ENCODE peak calls at places on chromosomes 13 and 19, in six cellular contexts. B is psoas muscle, F is endothelial cell of umbilical vein, P is heart right ventricle, Y is PC-3, R is spleen. H is an unnamed sample.

GRCh38 chr13:25727250-25727649 is 324.6 kb downstream of the SHISA2 start:
- DNase-seq in F (no peak), P (no peak), Y (peak), R (no peak), B (no peak), H (no peak)

GRCh38 chr19:47417746-47418594 is 1.4 kb downstream of the MEIS3 start:
- DNase-seq in F (no peak), Y (no peak), P (no peak), R (no peak), B (no peak), H (no peak)

GRCh38 chr19:18895828-18896341 is at the start of gene CERS1:
- DNase-seq in Y (no peak), B (no peak), F (no peak), R (no peak), P (no peak), H (peak)

GRCh38 chr19:4186087-4186993 is 3.9 kb downstream of the ANKRD24 start:
- DNase-seq in P (peak), B (peak), Y (peak), R (peak), F (peak), H (peak)

GRCh38 chr13:22703601-22704209 is 477.1 kb upstream of the SGCG start:
- DNase-seq in Y (peak), P (no peak), R (no peak), F (no peak), B (no peak), H (no peak)

GRCh38 chr19:40139533-40140287 is 49.0 kb upstream of the ZNF780A start:
- DNase-seq in B (no peak), Y (peak), R (no peak), P (no peak), F (peak), H (no peak)

GRCh38 chr13:31431722-31432137 is 232.0 kb downstream of the B3GLCT start:
- DNase-seq in F (peak), Y (peak), R (no peak), P (peak), B (peak), H (peak)

GRCh38 chr19:12937243-12938053 is 961 bp upstream of the CALR start:
- DNase-seq in P (no peak), Y (peak), B (peak), R (no peak), F (peak), H (no peak)

GRCh38 chr19:5450482-5450881 is 4.7 kb upstream of the ZNRF4 start:
- DNase-seq in R (no peak), Y (no peak), B (no peak), F (no peak), P (no peak), H (no peak)

GRCh38 chr13:106372199-106373160 is 163.0 kb downstream of the EFNB2 start:
- DNase-seq in Y (no peak), R (no peak), P (no peak), F (peak), B (no peak), H (no peak)

GRCh38 chr13:97844151-97844550 is 109.3 kb upstream of the IPO5 start:
- DNase-seq in R (no peak), Y (no peak), B (no peak), F (no peak), P (no peak), H (no peak)

GRCh38 chr19:15621801-15622200 is 6.8 kb downstream of the CYP4F8 start:
- DNase-seq in P (no peak), B (no peak), Y (no peak), F (no peak), R (no peak), H (no peak)

GRCh38 chr19:15628236-15629002 is 12.3 kb upstream of the CYP4F3 start:
- DNase-seq in R (no peak), B (no peak), F (no peak), Y (no peak), P (no peak), H (no peak)

GRCh38 chr19:15618321-15618720 is 3.3 kb downstream of the CYP4F8 start:
- DNase-seq in F (no peak), Y (no peak), P (no peak), R (no peak), B (no peak), H (no peak)

GRCh38 chr19:15623711-15624318 is 8.8 kb downstream of the CYP4F8 start:
- DNase-seq in P (no peak), F (no peak), B (no peak), R (no peak), Y (peak), H (no peak)

DNA sequence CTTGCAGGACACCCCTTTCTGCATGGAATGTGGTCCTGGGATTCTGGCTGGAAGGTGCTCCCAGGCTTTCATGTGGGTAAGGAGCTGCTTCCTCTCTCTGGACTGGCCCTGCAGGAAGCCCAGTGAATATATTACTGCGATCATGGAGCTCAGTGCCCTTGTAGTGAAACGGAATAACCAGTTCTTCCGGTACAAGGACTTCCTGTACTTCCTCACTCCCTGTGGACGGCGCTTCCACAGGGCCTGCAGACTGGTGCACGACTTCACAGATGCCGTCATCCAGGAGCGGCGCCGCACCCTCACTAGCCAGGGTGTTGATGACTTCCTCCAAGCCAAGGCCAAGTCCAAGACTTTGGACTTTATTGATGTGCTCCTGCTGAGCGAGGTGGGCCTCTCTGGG is 8.0 kb downstream of the CYP4F8 start:
- DNase-seq in P (no peak), Y (peak), F (no peak), R (no peak), B (no peak), H (no peak)
- H3K27ac ChIP-seq in P (no peak), Y (no peak), F (no peak), R (no peak), B (no peak), H (no peak)

DNA sequence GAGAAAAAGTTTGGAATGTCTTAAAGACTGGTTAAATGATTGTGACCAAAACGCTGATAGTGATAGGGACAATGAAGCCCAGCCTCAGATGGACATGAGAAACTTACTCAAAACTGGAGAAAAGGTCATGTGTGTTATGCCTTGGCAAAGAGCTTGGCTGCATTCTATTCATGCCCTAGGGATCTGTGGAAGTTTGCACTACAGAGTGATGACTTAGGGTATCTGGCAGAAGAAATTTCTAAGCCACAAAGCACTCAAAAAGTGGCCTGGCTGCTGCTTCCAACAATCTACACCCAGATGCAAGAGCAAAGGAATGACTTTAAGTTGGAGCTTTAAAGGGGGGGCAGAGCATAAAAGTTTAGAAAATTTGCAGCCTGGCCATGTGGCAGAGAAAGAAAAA is 521.3 kb downstream of the UQCRFS1 start:
- DNase-seq in F (no peak), B (no peak), P (no peak), R (no peak), Y (no peak), H (no peak)
- H3K4me3 ChIP-seq in F (no peak), B (no peak), P (no peak), R (no peak), Y (no peak), H (no peak)

GRCh38 chr19:38837304-38837626 is 5.7 kb upstream of the ECH1 start:
- DNase-seq in F (no peak), B (no peak), R (no peak), Y (no peak), P (no peak), H (no peak)

GRCh38 chr19:38838208-38838985 is 6.8 kb upstream of the ECH1 start:
- DNase-seq in Y (peak), R (peak), P (no peak), B (no peak), F (no peak), H (no peak)

GRCh38 chr19:38837656-38838121 is 6.1 kb upstream of the ECH1 start:
- DNase-seq in B (no peak), R (peak), F (no peak), Y (peak), P (no peak), H (no peak)

GRCh38 chr19:38834590-38834989 is 3.0 kb upstream of the ECH1 start:
- DNase-seq in F (no peak), B (no peak), R (no peak), Y (no peak), P (no peak), H (no peak)

GRCh38 chr19:38836438-38837303 is 5.1 kb upstream of the ECH1 start:
- DNase-seq in B (no peak), F (no peak), Y (no peak), R (peak), P (no peak), H (no peak)
- H3K27ac ChIP-seq in B (peak), F (no peak), Y (peak), R (peak), P (no peak), H (no peak)

GRCh38 chr13:78383899-78384298 is 219.5 kb downstream of the POU4F1 start:
- DNase-seq in F (no peak), R (no peak), B (no peak), P (no peak), Y (no peak), H (no peak)
- H3K4me3 ChIP-seq in F (no peak), R (no peak), B (no peak), P (no peak), Y (no peak), H (no peak)